ENCODE peak calls at places on chromosomes 7 and 10, in four cellular contexts. I, H, K and G are unnamed samples.

GRCh38 chr7:81616951-81617350 is 152.9 kb downstream of the HGF start:
- DNase-seq in I (no peak), K (peak), H (no peak), G (no peak)

GRCh38 chr7:37709631-37710509 is 26.3 kb downstream of the GPR141 start:
- DNase-seq in K (no peak), I (no peak), H (no peak), G (no peak)

GRCh38 chr10:79328737-79329504 is 18.3 kb upstream of the PPIF start:
- DNase-seq in H (no peak), K (peak), I (no peak), G (peak)

GRCh38 chr7:155469311-155470185 is 11.6 kb downstream of the EN2 start:
- DNase-seq in K (no peak), H (no peak), I (no peak), G (no peak)

GRCh38 chr7:74544706-74545469 is 91.2 kb downstream of the GTF2IRD1 start:
- DNase-seq in H (peak), K (peak), I (peak), G (peak)

GRCh38 chr7:127587663-127588018 is 570 bp upstream of the ARF5 start:
- DNase-seq in K (peak), I (no peak), H (no peak), G (no peak)

GRCh38 chr7:16684935-16685334 is 39.0 kb downstream of the BZW2 start:
- DNase-seq in I (no peak), K (no peak), H (no peak), G (no peak)

GRCh38 chr7:119963654-119964053 is 309.3 kb upstream of the KCND2 start:
- DNase-seq in I (no peak), H (no peak), K (no peak), G (no peak)

GRCh38 chr7:88665892-88666514 is 93.5 kb upstream of the ZNF804B start:
- DNase-seq in I (no peak), K (no peak), H (no peak), G (no peak)

GRCh38 chr7:130695840-130696239 is 9.5 kb upstream of the TSGA13 start:
- DNase-seq in I (no peak), K (peak), H (no peak), G (no peak)

GRCh38 chr7:70354409-70355169 is 756.3 kb downstream of the AUTS2 start:
- DNase-seq in H (no peak), K (peak), I (no peak), G (no peak)

GRCh38 chr10:86918022-86918471 is 39.4 kb downstream of the MMRN2 start:
- DNase-seq in H (peak), I (no peak), K (peak), G (no peak)

GRCh38 chr7:99755085-99755484 is 20.1 kb upstream of the CYP3A7 start:
- DNase-seq in H (no peak), I (no peak), K (no peak), G (no peak)

GRCh38 chr10:118594392-118595063 is 920 bp downstream of the PRLHR start:
- DNase-seq in K (peak), I (peak), H (no peak), G (no peak)

GRCh38 chr7:27088002-27088931 is 7.5 kb downstream of the HOXA1 start:
- DNase-seq in K (peak), I (no peak), H (no peak), G (no peak)

GRCh38 chr7:23222439-23223045 is 24.0 kb upstream of the GPNMB start:
- DNase-seq in H (no peak), K (no peak), I (no peak), G (no peak)

GRCh38 chr7:133828906-133829305 is 298.2 kb upstream of the LRGUK start:
- DNase-seq in I (no peak), H (no peak), K (no peak), G (no peak)

GRCh38 chr10:85593226-85593625 is 773.4 kb downstream of the GRID1 start:
- DNase-seq in I (no peak), H (no peak), K (no peak), G (no peak)

GRCh38 chr7:17142831-17143541 is 155.5 kb upstream of the AHR start:
- DNase-seq in I (no peak), H (no peak), K (peak), G (no peak)

GRCh38 chr10:76717141-76717540 is 920.5 kb downstream of the KCNMA1 start:
- DNase-seq in H (no peak), I (no peak), K (peak), G (no peak)

GRCh38 chr7:107345898-107346297 is 124.0 kb upstream of the GPR22 start:
- DNase-seq in K (no peak), I (no peak), H (no peak), G (no peak)

GRCh38 chr10:63806330-63806729 is 285.1 kb downstream of the REEP3 start:
- DNase-seq in I (no peak), K (no peak), H (no peak), G (no peak)

GRCh38 chr7:66167773-66168367 is 37.3 kb upstream of the TPST1 start:
- DNase-seq in I (no peak), K (peak), H (peak), G (no peak)

GRCh38 chr10:45653454-45653853 is 19.1 kb downstream of the ZFAND4 start:
- DNase-seq in H (no peak), I (no peak), K (no peak), G (no peak)
- H3K4me3 ChIP-seq in H (no peak), I (no peak), K (no peak), G (no peak)

GRCh38 chr7:139523199-139523941 is at the start of gene CLEC2L:
- DNase-seq in H (no peak), K (peak), I (no peak), G (no peak)

GRCh38 chr7:139521439-139521838 is 2.0 kb upstream of the CLEC2L start:
- DNase-seq in K (no peak), I (no peak), H (no peak), G (no peak)

GRCh38 chr7:139525239-139525638 is 1.8 kb downstream of the CLEC2L start:
- DNase-seq in H (no peak), K (no peak), I (no peak), G (no peak)

GRCh38 chr7:139523988-139524815 is 717 bp downstream of the CLEC2L start:
- DNase-seq in K (no peak), H (no peak), I (no peak), G (no peak)

GRCh38 chr7:139522830-139523198 is 671 bp upstream of the CLEC2L start:
- DNase-seq in K (no peak), I (no peak), H (no peak), G (no peak)
- H3K4me3 ChIP-seq in K (peak), I (no peak), H (no peak), G (no peak)

DNA sequence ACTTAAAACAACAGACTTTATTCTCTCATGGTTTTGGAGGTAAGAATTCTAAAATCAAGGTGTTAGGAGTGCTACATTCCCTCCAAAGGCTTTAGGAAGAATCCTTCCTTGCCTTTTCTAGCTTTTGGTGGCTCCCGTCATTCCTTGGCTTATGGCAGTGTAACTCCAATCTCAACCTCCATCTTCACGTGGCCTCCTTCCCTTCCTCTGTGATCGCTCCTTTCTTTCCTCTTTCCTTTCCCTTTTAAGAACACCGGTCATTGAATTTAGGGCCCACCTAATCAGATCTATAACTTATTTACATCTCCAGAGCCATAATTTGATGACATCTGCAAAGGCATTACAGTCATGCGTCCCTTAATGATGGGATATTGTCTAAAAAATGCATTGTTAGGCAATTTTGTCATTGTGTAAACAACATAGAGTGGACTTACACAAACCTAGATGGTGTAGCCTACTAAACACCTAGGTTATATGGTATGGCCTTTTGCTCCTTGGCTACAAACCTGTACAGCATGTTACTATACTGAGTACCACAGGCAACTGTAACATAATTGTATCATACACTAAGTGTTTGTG is 5.9 kb upstream of the HERC4 start:
- DNase-seq in I (no peak), H (no peak), K (no peak), G (no peak)
- H3K4me3 ChIP-seq in I (no peak), H (no peak), K (no peak), G (no peak)

DNA sequence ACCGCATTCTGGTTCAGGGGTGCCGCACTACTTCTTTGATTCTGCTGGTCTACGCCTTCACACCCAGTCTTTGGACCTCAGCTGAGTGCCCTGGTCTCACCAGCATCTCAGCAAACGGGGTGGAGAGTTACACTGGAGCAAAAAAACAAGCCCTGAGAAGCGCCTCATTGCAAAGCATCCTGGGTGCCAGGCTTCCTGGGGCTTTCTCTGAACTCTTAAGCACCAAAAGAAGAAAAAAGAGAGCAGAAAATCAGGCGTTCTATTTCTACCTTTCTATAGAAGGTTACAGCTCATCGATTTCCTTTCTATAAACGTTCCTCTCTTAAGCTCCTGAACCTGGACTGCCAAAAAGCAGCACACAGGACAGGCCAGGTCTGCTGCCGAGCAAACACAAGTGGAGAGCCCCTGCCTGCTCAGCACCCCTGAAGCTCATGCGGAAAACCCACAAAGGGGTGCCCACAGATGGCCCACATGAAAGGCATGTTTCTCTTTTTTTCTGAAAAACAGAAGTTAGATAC is 217.9 kb downstream of the SFMBT2 start:
- DNase-seq in K (no peak), H (no peak), I (peak), G (peak)
- H3K4me3 ChIP-seq in K (no peak), H (no peak), I (peak), G (no peak)

DNA sequence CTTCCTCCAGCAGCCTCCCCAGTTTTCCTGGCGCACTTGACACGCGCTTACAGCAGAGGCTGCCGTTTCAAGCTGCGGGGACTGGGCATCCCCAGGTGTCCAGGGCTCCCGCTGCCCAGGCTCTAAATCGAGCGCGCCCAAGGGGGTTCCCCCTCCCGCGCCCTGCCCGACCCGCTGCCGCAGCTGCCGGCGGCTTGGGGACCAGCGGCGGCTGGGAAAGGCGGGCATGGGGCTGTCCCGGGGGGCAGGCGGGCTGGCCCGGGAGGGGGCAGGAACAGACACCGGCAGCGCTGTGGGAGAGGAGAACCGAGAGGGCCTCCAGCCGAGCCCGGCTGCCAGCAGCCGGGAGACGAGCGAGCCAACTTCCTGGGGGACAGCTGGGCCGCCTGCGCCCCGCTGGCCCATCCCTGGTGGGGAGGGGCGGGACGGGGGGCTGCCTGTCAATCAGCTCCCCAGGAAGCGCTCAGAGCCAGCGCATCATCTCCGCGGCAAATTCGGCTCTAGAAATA is 14.9 kb downstream of the GRID2IP start:
- DNase-seq in I (no peak), K (no peak), H (no peak), G (no peak)
- H3K4me3 ChIP-seq in I (no peak), K (no peak), H (no peak), G (no peak)

DNA sequence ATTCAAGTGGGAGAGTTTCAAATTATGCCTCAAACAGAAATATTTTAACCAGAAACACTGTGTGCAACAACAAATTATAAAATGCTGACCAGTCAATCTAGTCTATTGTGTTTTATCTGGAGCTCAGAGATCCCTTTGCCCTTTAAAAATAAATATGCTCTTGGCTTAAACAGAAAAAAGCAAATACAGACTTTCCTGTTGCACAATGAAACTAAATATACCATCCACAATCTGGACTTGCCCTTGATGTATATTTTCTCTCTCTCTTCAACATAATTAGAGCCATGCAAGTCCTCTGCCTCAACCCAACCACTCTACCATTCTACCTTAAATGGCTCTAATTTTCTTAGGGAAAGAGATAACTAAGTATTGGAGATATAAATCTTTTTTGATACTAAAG is 34.9 kb downstream of the ASAH2 start:
- DNase-seq in K (no peak), H (no peak), I (no peak), G (no peak)
- H3K4me3 ChIP-seq in K (no peak), H (no peak), I (no peak), G (no peak)

DNA sequence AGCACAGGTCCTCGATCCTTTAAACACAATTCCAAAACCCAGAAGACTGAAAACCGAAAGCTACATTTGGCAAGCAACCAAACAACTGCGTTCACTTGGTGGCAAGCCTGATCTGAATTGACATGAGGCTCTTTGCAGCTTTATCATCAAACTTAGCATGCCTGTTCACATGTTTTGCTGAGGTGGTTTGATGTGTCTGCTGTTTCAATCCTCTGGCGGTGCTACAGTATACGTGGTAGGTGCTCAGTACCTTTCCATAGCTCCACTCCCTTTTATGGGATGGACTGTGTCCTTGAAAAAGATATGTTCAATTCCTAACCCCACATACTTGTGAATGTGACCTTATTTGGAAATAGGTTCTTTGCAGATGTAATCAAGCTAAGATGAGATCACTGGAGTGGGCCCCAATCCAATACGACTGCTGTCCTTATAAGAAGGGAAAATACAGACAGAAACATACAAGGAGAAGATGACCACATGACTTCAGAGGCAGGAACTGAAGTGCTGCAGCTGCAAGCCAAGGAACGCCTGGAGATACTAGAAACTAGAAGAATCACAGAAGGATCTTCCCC is 33.4 kb downstream of the CCDC6 start:
- DNase-seq in K (peak), H (peak), I (no peak), G (peak)
- H3K4me3 ChIP-seq in K (peak), H (peak), I (no peak), G (no peak)

GRCh38 chr10:108598320-108598695 is 1325.0 kb downstream of the XPNPEP1 start:
- DNase-seq in K (no peak), H (no peak), I (no peak), G (no peak)

GRCh38 chr10:108601856-108602255 is 1321.5 kb downstream of the XPNPEP1 start:
- DNase-seq in K (peak), I (no peak), H (no peak), G (no peak)

GRCh38 chr10:108597657-108598319 is 1325.5 kb downstream of the XPNPEP1 start:
- DNase-seq in H (no peak), I (no peak), K (peak), G (no peak)

GRCh38 chr10:108597031-108597430 is 1326.3 kb downstream of the XPNPEP1 start:
- DNase-seq in I (no peak), H (no peak), K (peak), G (no peak)

DNA sequence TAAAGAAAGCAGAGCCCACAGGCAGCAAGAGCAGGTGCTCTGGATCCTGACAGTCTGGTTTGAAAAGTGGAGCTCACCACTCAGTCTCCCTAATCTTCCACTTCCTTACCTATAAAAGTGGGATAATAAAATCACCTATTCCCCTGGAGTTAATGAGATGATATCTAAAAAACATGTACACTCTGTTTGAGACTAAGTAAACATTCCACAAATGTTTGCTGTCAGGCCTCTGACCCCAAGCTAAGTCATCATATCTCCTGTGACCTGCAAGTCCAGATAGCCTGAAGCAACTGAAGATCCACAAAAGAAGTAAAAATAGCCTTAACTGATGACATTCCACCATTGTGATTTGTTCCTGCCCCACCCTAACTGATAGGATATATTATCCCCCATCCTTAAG is 1324.5 kb downstream of the XPNPEP1 start:
- DNase-seq in I (no peak), K (peak), H (no peak), G (no peak)
- H3K4me3 ChIP-seq in I (no peak), K (no peak), H (no peak), G (no peak)

DNA sequence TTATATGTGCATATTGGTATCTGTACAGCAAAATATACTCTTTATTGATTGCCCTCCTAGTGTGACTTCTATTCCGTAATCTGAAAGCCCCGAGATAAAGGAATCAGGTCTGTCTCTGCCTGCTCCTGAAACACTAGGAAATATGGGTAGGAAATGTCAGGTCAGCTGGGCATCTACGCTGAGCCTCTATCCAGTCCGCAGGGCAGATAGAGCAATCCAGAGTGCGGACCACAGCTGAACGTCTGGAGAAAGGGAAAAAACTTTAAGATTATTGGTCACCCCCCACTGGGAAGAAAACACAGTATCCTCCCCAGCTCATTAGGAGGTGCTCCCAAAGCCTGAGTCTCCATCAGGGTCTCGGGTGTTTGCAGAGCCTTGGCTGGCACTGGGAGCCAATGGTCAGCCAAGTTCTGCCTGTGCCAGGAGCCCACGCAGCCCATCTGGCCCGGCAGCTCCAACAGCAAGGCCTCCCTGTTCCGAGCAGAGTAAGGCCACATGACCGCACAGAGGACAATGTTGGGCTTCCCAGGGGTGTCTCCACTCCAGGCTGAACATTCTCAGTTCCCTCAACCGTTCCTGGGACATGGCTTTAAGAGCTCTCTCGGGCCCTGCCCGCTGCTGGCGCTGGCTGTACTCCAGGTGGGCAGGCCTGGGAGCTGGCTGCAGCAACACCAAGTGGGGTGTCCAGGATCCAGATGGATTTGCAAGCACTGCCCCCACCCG is 7.6 kb downstream of the CTBP2 start:
- DNase-seq in I (no peak), K (peak), H (no peak), G (no peak)
- H3K4me3 ChIP-seq in I (no peak), K (no peak), H (no peak), G (peak)

GRCh38 chr10:31030216-31030615 is 1.4 kb downstream of the ZNF438 start:
- DNase-seq in H (no peak), K (peak), I (no peak), G (no peak)
- H3K4me3 ChIP-seq in H (no peak), K (peak), I (no peak), G (no peak)